ENCODE peak calls at places on chromosome 2, in six cellular contexts. D is pancreas, K is transverse colon, W is fibroblast of the aortic adventitia, I is OCI-LY7, Y is kidney. Z is an unnamed sample.
A peak's percentile ranks its signal among the peaks of the same experiment; 100 is the strongest.

GRCh38 chr2:188746727-188747126 is 227.4 kb upstream of the COL3A1 start:
- DNase-seq in D (no peak), K (no peak), W (peak; percentile 33), I (no peak), Y (no peak), Z (no peak)

GRCh38 chr2:53104263-53104662 is 663.3 kb upstream of the CHAC2 start:
- DNase-seq in D (no peak), K (no peak), W (peak; percentile 43), I (no peak), Y (no peak), Z (no peak)

GRCh38 chr2:72132981-72133720 is 14.5 kb downstream of the CYP26B1 start:
- DNase-seq in D (peak; percentile 9), K (no peak), W (no peak), I (no peak), Y (peak; percentile 61), Z (peak; percentile 61)

GRCh38 chr2:64645014-64645418 is 8.7 kb downstream of the SERTAD2 start:
- DNase-seq in D (peak; percentile 60), K (peak; percentile 63), W (peak; percentile 70), I (peak; percentile 72), Y (no peak), Z (no peak)

GRCh38 chr2:139791330-139791729 is 1011.1 kb upstream of the NXPH2 start:
- DNase-seq in D (no peak), K (no peak), W (no peak), I (no peak), Y (no peak), Z (no peak)

GRCh38 chr2:63257473-63257872 is 206.8 kb downstream of the OTX1 start:
- DNase-seq in D (no peak), K (no peak), W (no peak), I (no peak), Y (no peak), Z (no peak)

GRCh38 chr2:142165790-142166189 is 35.0 kb upstream of the LRP1B start:
- DNase-seq in D (no peak), K (no peak), W (peak; percentile 1), I (peak; percentile 11), Y (no peak), Z (no peak)

GRCh38 chr2:173872714-173873113 is 92.5 kb downstream of the SP3 start:
- DNase-seq in D (no peak), K (peak; percentile 30), W (no peak), I (no peak), Y (no peak), Z (no peak)

GRCh38 chr2:218859994-218860831 is 608 bp downstream of the WNT6 start:
- DNase-seq in D (no peak), K (no peak), W (no peak), I (no peak), Y (no peak), Z (peak; percentile 57)

GRCh38 chr2:22957441-22957840 is 427.5 kb upstream of the KLHL29 start:
- DNase-seq in D (no peak), K (no peak), W (no peak), I (peak; percentile 13), Y (no peak), Z (no peak)

GRCh38 chr2:26317377-26318105 is 28.4 kb upstream of the SELENOI start:
- DNase-seq in D (no peak), K (no peak), W (no peak), I (no peak), Y (peak; percentile 46), Z (no peak)

GRCh38 chr2:49490710-49491109 is 336.4 kb upstream of the FSHR start:
- DNase-seq in D (peak; percentile 36), K (peak; percentile 50), W (no peak), I (peak; percentile 29), Y (peak; percentile 41), Z (no peak)

GRCh38 chr2:20241973-20242726 is 17.2 kb upstream of the SDC1 start:
- DNase-seq in D (no peak), K (no peak), W (no peak), I (no peak), Y (no peak), Z (no peak)

GRCh38 chr2:134206573-134206972 is 47.3 kb upstream of the MGAT5 start:
- DNase-seq in D (no peak), K (no peak), W (peak; percentile 31), I (no peak), Y (no peak), Z (no peak)

GRCh38 chr2:141068053-141068682 is 1062.6 kb downstream of the LRP1B start:
- DNase-seq in D (no peak), K (no peak), W (no peak), I (no peak), Y (no peak), Z (no peak)

GRCh38 chr2:68889500-68889899 is 18.3 kb upstream of the BMP10 start:
- DNase-seq in D (no peak), K (no peak), W (peak; percentile 35), I (no peak), Y (peak; percentile 90), Z (no peak)

GRCh38 chr2:231396058-231396821 is 730 bp downstream of the B3GNT7 start:
- DNase-seq in D (no peak), K (no peak), W (no peak), I (peak; percentile 18), Y (peak; percentile 78), Z (no peak)

GRCh38 chr2:38171208-38171858 is 95.4 kb upstream of the CYP1B1 start:
- DNase-seq in D (no peak), K (no peak), W (peak; percentile 56), I (no peak), Y (no peak), Z (no peak)

GRCh38 chr2:212959469-212960117 is 191.8 kb downstream of the IKZF2 start:
- DNase-seq in D (no peak), K (no peak), W (no peak), I (no peak), Y (no peak), Z (no peak)

GRCh38 chr2:13524492-13524891 is 807.8 kb downstream of the TRIB2 start:
- DNase-seq in D (no peak), K (no peak), W (no peak), I (no peak), Y (no peak), Z (no peak)

GRCh38 chr2:13522096-13522495 is 805.4 kb downstream of the TRIB2 start:
- DNase-seq in D (no peak), K (no peak), W (no peak), I (no peak), Y (no peak), Z (no peak)

GRCh38 chr2:13522917-13523821 is 806.4 kb downstream of the TRIB2 start:
- DNase-seq in D (peak; percentile 88), K (no peak), W (no peak), I (no peak), Y (no peak), Z (no peak)
- H3K4me3 ChIP-seq in D (no peak overlapping the region), K (no peak overlapping the region), W (no peak overlapping the region), I (no peak overlapping the region), Y (no peak overlapping the region), Z (no peak overlapping the region)

DNA sequence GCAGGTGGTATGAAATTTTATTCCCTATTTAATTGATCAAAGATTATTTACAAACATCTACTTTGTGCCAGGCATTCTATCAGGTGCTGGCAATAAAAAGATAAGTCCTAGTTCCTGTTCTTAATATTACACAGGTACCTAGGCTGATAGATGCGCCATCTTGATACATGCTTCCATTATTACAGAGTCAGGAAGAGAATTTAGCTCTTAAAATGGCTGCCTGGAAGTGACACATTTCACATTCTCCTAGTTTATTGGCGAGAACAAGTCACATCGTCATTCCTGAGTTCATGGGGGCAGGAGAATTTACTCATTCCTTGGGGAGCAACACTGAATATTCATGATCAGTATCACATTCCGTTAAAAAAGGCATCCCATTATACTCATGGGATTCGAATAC is 1.1 kb upstream of the DARS1 start:
- DNase-seq in D (no peak), K (no peak), W (no peak), I (no peak), Y (no peak), Z (no peak)
- H3K4me3 ChIP-seq in D (no peak overlapping the region), K (no peak overlapping the region), W (no peak overlapping the region), I (peak overlapping the region; percentile 85), Y (no peak overlapping the region), Z (peak overlapping the region; percentile 98)

GRCh38 chr2:5672749-5673147 is 19.4 kb upstream of the SOX11 start:
- DNase-seq in D (no peak), K (no peak), W (no peak), I (no peak), Y (peak; percentile 53), Z (no peak)
- H3K4me3 ChIP-seq in D (no peak overlapping the region), K (no peak overlapping the region), W (no peak overlapping the region), I (no peak overlapping the region), Y (no peak overlapping the region), Z (no peak overlapping the region)

GRCh38 chr2:33588246-33588645 is 10.9 kb downstream of the FAM98A start:
- DNase-seq in D (no peak), K (no peak), W (peak; percentile 62), I (no peak), Y (no peak), Z (no peak)

GRCh38 chr2:33595385-33595784 is 3.7 kb downstream of the FAM98A start:
- DNase-seq in D (no peak), K (no peak), W (peak; percentile 16), I (no peak), Y (no peak), Z (no peak)

GRCh38 chr2:33589444-33589843 is 9.7 kb downstream of the FAM98A start:
- DNase-seq in D (no peak), K (no peak), W (peak; percentile 46), I (no peak), Y (no peak), Z (no peak)
- H3K4me3 ChIP-seq in D (no peak overlapping the region), K (no peak overlapping the region), W (no peak overlapping the region), I (no peak overlapping the region), Y (no peak overlapping the region), Z (no peak overlapping the region)

GRCh38 chr2:279366-279765 is 8.5 kb downstream of the ALKAL2 start:
- DNase-seq in D (no peak), K (no peak), W (no peak), I (no peak), Y (no peak), Z (no peak)

GRCh38 chr2:282693-283263 is 5.1 kb downstream of the ALKAL2 start:
- DNase-seq in D (no peak), K (no peak), W (no peak), I (no peak), Y (no peak), Z (no peak)

GRCh38 chr2:281381-281780 is 6.5 kb downstream of the ALKAL2 start:
- DNase-seq in D (no peak), K (no peak), W (no peak), I (no peak), Y (no peak), Z (no peak)

GRCh38 chr2:279956-280654 is 7.8 kb downstream of the ALKAL2 start:
- DNase-seq in D (no peak), K (no peak), W (no peak), I (no peak), Y (no peak), Z (no peak)

DNA sequence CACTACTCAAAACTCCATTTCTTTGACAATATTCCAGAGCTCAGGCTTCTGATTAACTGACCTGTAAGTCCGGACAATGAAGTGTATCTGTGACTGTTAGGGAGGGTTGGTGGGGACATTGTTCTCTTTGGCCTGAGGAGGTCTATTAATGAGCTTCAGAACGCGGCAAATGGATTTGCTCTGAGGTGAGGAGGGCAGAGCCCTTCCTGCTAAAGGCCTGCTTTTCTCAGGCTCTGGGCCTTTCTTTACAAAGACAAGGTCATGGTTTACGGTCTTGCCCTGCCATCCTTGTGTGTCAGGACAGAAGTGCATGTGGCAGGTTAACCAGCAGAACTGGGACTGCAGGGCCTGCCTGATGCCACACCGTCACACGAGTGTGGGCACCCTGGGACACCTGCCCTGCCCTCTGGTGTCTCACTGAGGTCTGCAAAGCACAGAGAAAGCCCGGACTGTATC is 7.2 kb downstream of the ALKAL2 start:
- DNase-seq in D (peak; percentile 33), K (no peak), W (no peak), I (no peak), Y (no peak), Z (no peak)
- H3K4me3 ChIP-seq in D (no peak overlapping the region), K (no peak overlapping the region), W (no peak overlapping the region), I (no peak overlapping the region), Y (no peak overlapping the region), Z (no peak overlapping the region)